ENCODE peak calls at places on chromosomes 4 and X, in seven cellular contexts. P, J, F, U, A, N and T are unnamed samples.

GRCh38 chrX:40573763-40574162 is 7.0 kb upstream of the ATP6AP2 start:
- DNase-seq in J (no peak), P (peak), U (no peak), F (no peak), N (peak), A (no peak), T (no peak)

GRCh38 chr4:153449338-153449737 is 16.8 kb upstream of the TMEM131L start:
- DNase-seq in J (no peak), A (no peak), P (no peak), N (no peak), U (no peak), F (no peak), T (no peak)

GRCh38 chrX:55026143-55026542 is 4.6 kb downstream of the ALAS2 start:
- DNase-seq in P (no peak), U (no peak), N (peak), A (no peak), J (no peak), F (no peak), T (no peak)

GRCh38 chr4:86596802-86597201 is 2.7 kb downstream of the PTPN13 start:
- DNase-seq in N (peak), A (no peak), J (no peak), P (no peak), F (peak), U (no peak), T (no peak)

GRCh38 chr4:16550488-16550980 is 324.3 kb upstream of the TAPT1 start:
- DNase-seq in A (peak), P (no peak), F (no peak), N (no peak), U (no peak), J (no peak), T (no peak)

GRCh38 chr4:150581611-150582010 is 340 bp upstream of the MAB21L2 start:
- DNase-seq in A (no peak), P (peak), N (peak), F (peak), U (peak), J (no peak), T (no peak)

GRCh38 chr4:41535911-41536361 is 2.0 kb upstream of the LIMCH1 start:
- DNase-seq in U (no peak), N (no peak), A (no peak), J (no peak), P (no peak), F (no peak), T (no peak)

GRCh38 chr4:7904108-7904516 is 35.5 kb downstream of the AFAP1 start:
- DNase-seq in P (no peak), A (no peak), U (no peak), J (no peak), N (peak), F (no peak), T (no peak)

GRCh38 chrX:106170318-106170717 is 2.2 kb downstream of the PWWP3B start:
- DNase-seq in P (no peak), A (no peak), J (no peak), F (peak), N (no peak), U (no peak), T (no peak)

GRCh38 chr4:115360441-115360840 is 247.0 kb upstream of the NDST4 start:
- DNase-seq in N (no peak), U (no peak), A (no peak), J (no peak), P (no peak), F (no peak), T (no peak)

DNA sequence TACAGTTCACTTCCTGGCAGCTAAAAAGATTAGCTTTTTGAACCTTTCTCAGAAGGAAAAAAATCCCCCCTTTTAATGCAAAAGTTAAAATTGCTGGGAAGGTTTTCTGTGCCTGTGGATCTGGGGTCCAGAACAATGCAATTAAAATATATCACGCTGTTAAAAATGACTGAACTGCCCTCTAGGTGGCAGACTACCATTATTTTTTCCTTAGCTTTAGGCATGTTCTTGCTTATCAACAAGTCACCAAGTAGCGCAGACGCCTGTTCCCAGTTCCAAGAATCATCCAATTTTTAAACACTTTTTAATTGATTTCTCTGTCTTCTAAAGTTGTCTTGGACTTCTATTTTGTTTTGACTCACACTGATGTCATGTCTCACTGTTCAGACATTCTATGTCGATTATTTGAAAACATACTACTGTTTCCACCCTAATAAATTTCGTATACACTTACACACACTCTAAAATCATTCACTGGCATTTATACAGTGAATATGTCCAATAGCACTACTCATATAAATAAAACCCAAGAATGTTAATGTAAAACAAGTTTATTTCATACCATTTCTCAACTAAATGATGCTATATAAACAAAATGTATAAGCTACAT is 661.6 kb downstream of the RAPGEF2 start:
- DNase-seq in N (no peak), U (no peak), F (peak), J (no peak), A (no peak), P (peak), T (no peak)
- TF ChIP-seq CTCF in N (peak), U (peak), F (peak), J (no peak), A (no peak), P (peak), T (peak)

DNA sequence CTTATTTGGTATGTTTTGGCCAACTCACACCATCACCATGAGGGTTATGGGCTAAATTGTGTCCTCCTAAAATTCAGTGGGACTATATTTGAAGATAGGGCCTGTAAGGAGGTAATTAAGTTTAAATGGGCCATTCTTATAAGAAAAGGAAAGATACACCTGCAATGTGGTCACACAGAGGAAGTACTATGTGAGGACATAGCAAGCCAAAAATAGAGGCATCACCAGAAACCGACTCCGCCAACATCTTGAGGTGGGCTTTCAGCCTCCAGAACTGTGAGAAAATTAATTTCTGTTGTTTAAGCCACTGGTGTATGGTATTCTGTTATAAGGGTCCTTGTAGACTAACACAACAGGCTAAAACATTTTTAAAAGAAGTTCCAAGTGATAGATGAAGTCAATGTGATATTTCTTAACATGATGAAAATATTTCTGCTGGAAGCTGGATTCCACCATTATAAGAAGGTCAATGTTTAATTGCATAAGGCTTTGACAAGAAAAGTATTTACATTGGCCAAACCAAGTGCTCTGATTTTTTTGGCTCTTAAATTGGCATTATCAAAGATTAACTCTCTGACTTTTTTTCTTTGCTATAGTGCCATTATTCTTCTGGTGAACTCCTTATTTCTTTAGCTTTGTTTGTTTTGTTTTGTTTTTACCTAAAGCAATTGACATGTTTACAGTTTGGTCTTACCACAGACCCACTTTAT is 540.9 kb downstream of the PPARGC1A start:
- DNase-seq in J (no peak), N (no peak), P (no peak), U (no peak), A (no peak), F (no peak), T (no peak)
- H3K27ac ChIP-seq in J (no peak), N (no peak), P (no peak), U (no peak), A (no peak), F (no peak), T (no peak)

GRCh38 chrX:33336783-33337182 is 125.4 kb upstream of the DMD start:
- DNase-seq in F (peak), N (peak), U (no peak), P (peak), J (no peak), A (no peak), T (no peak)
- TF ChIP-seq CTCF in F (peak), N (peak), U (peak), P (peak), J (no peak), A (no peak), T (no peak)

GRCh38 chrX:111914398-111915092 is 38.6 kb downstream of the TRPC5OS start:
- DNase-seq in A (no peak), F (peak), J (no peak), U (no peak), N (peak), P (peak), T (no peak)
- H3K27ac ChIP-seq in A (no peak), F (peak), J (no peak), U (no peak), N (peak), P (no peak), T (no peak)

GRCh38 chrX:38881066-38881465 is 79.8 kb downstream of the MID1IP1 start:
- DNase-seq in U (no peak), F (no peak), P (no peak), A (no peak), J (no peak), N (no peak), T (no peak)
- TF ChIP-seq CTCF in U (no peak), F (no peak), P (no peak), A (no peak), J (no peak), N (no peak), T (no peak)

DNA sequence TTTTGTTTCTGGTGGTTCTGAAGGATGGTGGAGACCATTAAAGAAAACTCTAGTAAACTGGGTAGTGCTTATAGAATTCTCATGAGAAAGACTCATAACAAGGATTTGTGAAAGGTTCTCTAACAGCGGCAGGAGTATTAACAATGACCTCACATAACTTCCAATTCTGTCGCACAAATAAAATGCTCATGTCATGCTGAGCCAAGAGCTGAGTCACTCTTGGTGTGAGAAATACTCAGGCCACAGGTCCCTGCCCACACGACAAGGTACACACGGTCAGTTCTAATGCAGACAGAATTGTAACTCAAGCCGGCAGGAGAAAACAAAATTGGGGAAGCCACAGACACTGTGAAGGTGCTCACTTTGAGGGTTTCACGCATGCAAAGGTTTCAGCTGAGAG is 34.4 kb upstream of the C4orf50 start:
- DNase-seq in P (no peak), U (no peak), N (no peak), F (no peak), J (no peak), A (no peak), T (no peak)
- H3K27ac ChIP-seq in P (no peak), U (no peak), N (no peak), F (no peak), J (no peak), A (no peak), T (no peak)